ENCODE peak calls at places on chromosomes 4 and X, in eight cellular contexts. Q, L, S, P, K, V, C and X are unnamed samples.

GRCh38 chr4:119025916-119026661 is 109.5 kb upstream of the MYOZ2 start:
- DNase-seq in C (no peak), S (no peak), Q (peak), L (peak), K (no peak), V (peak), P (peak), X (no peak)

GRCh38 chrX:137194164-137194563 is 160.4 kb upstream of the GPR101 start:
- DNase-seq in V (peak), S (peak), Q (peak), K (peak), L (peak), P (peak), C (peak), X (no peak)

GRCh38 chr4:90486346-90486745 is 359.2 kb downstream of the CCSER1 start:
- DNase-seq in K (no peak), C (no peak), P (no peak), Q (no peak), S (no peak), V (no peak), L (no peak), X (no peak)

GRCh38 chrX:150475466-150475865 is 93.0 kb upstream of the MTM1 start:
- DNase-seq in S (no peak), K (no peak), L (no peak), V (peak), C (no peak), P (peak), Q (no peak), X (no peak)

GRCh38 chr4:85955614-85956295 is 404.1 kb downstream of the MAPK10 start:
- DNase-seq in C (no peak), V (no peak), K (no peak), P (no peak), S (no peak), Q (peak), L (no peak), X (no peak)

GRCh38 chr4:1862055-1862911 is 6.3 kb upstream of the LETM1 start:
- DNase-seq in S (no peak), P (no peak), L (no peak), Q (no peak), C (no peak), K (no peak), V (no peak), X (no peak)

GRCh38 chrX:145464650-145465049 is 217.3 kb downstream of the SPANXN1 start:
- DNase-seq in V (no peak), K (no peak), S (no peak), Q (no peak), C (no peak), L (no peak), P (no peak), X (no peak)

GRCh38 chrX:39772057-39772832 is 325.5 kb downstream of the BCOR start:
- DNase-seq in L (peak), V (peak), Q (no peak), P (no peak), C (no peak), S (peak), K (peak), X (no peak)

GRCh38 chr4:24598025-24598424 is 13.7 kb upstream of the DHX15 start:
- DNase-seq in Q (no peak), P (no peak), C (no peak), K (no peak), S (no peak), V (no peak), L (no peak), X (no peak)